ENCODE peak calls at places on chromosomes 5 and 9, in seven cellular contexts. One of them, this sample, is unnamed.

GRCh38 chr5:145915970-145916638 is 20.3 kb upstream of the SH3RF2 start:
- DNase-seq in mesenchymal stem cell: no peak
- DNase-seq in IMR-90: no peak
- DNase-seq in H9: no peak
- DNase-seq in fibroblast of lung: no peak
- DNase-seq in hepatocyte: no peak
- DNase-seq in mesendoderm: no peak
- DNase-seq in this sample: no peak

GRCh38 chr9:131500939-131501541 is 1.7 kb upstream of the POMT1 start:
- DNase-seq in mesenchymal stem cell: peak
- DNase-seq in H9: no peak
- DNase-seq in IMR-90: peak
- DNase-seq in hepatocyte: peak
- DNase-seq in mesendoderm: peak
- DNase-seq in fibroblast of lung: peak
- DNase-seq in this sample: peak

GRCh38 chr9:13570521-13570974 is 291.1 kb upstream of the MPDZ start:
- DNase-seq in H9: no peak
- DNase-seq in mesendoderm: no peak
- DNase-seq in hepatocyte: no peak
- DNase-seq in mesenchymal stem cell: no peak
- DNase-seq in IMR-90: no peak
- DNase-seq in fibroblast of lung: no peak
- DNase-seq in this sample: no peak

GRCh38 chr9:77834898-77835505 is 186.9 kb upstream of the GNA14 start:
- DNase-seq in fibroblast of lung: peak
- DNase-seq in H9: no peak
- DNase-seq in mesendoderm: no peak
- DNase-seq in hepatocyte: no peak
- DNase-seq in mesenchymal stem cell: no peak
- DNase-seq in IMR-90: no peak
- DNase-seq in this sample: peak

GRCh38 chr5:91182763-91183162 is 200.4 kb downstream of the ARRDC3 start:
- DNase-seq in mesenchymal stem cell: no peak
- DNase-seq in mesendoderm: peak
- DNase-seq in fibroblast of lung: no peak
- DNase-seq in H9: no peak
- DNase-seq in hepatocyte: no peak
- DNase-seq in IMR-90: no peak
- DNase-seq in this sample: no peak

GRCh38 chr9:131441441-131441840 is 47.6 kb downstream of the PRRC2B start:
- DNase-seq in H9: no peak
- DNase-seq in fibroblast of lung: no peak
- DNase-seq in hepatocyte: no peak
- DNase-seq in mesenchymal stem cell: no peak
- DNase-seq in mesendoderm: no peak
- DNase-seq in IMR-90: no peak
- DNase-seq in this sample: no peak

GRCh38 chr5:1523793-1524480 is at the start of gene LPCAT1:
- DNase-seq in fibroblast of lung: peak
- DNase-seq in mesendoderm: peak
- DNase-seq in hepatocyte: peak
- DNase-seq in H9: peak
- DNase-seq in mesenchymal stem cell: peak
- DNase-seq in IMR-90: peak
- DNase-seq in this sample: peak

GRCh38 chr5:74320526-74320925 is 320.0 kb downstream of the ENC1 start:
- DNase-seq in IMR-90: no peak
- DNase-seq in hepatocyte: no peak
- DNase-seq in H9: no peak
- DNase-seq in mesenchymal stem cell: no peak
- DNase-seq in mesendoderm: no peak
- DNase-seq in fibroblast of lung: no peak
- DNase-seq in this sample: no peak

GRCh38 chr9:77883846-77884771 is 147.5 kb downstream of the GNAQ start:
- DNase-seq in mesendoderm: peak
- DNase-seq in mesenchymal stem cell: peak
- DNase-seq in hepatocyte: no peak
- DNase-seq in IMR-90: peak
- DNase-seq in fibroblast of lung: peak
- DNase-seq in H9: no peak
- DNase-seq in this sample: peak

GRCh38 chr5:121144764-121145163 is 680.7 kb downstream of the PRR16 start:
- DNase-seq in hepatocyte: no peak
- DNase-seq in IMR-90: peak
- DNase-seq in H9: no peak
- DNase-seq in mesenchymal stem cell: peak
- DNase-seq in mesendoderm: peak
- DNase-seq in fibroblast of lung: peak
- DNase-seq in this sample: peak

GRCh38 chr9:109469646-109470358 is 28.3 kb downstream of the PTPN3 start:
- DNase-seq in mesenchymal stem cell: peak
- DNase-seq in hepatocyte: peak
- DNase-seq in fibroblast of lung: peak
- DNase-seq in H9: peak
- DNase-seq in mesendoderm: peak
- DNase-seq in IMR-90: peak
- DNase-seq in this sample: peak

DNA sequence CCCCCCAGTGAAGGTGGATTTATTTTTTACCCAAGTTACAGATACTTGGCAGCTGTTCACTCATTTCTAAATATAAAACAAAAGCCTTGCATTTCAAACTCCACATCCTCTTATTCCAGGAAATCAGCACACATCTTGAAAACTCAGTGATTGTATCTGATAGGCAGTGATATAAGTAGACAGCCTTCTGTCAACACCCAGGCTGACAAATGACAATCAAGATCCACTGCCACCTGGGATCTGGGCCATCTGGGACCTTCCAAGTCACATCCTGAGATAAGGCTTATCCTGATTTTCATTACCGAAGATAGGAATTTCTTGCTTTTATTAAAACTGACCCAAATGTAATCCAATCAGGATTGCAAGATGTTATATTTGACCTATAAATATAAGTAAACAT is 201.3 kb upstream of the PUM3 start:
- DNase-seq in mesendoderm: peak
- DNase-seq in fibroblast of lung: no peak
- DNase-seq in H9: no peak
- DNase-seq in IMR-90: no peak
- DNase-seq in mesenchymal stem cell: no peak
- DNase-seq in hepatocyte: no peak
- DNase-seq in this sample: no peak
- H3K4me2 ChIP-seq in mesendoderm: no peak
- H3K4me2 ChIP-seq in fibroblast of lung: no peak
- H3K4me2 ChIP-seq in H9: no peak
- H3K4me2 ChIP-seq in IMR-90: no peak
- H3K4me2 ChIP-seq in mesenchymal stem cell: no peak
- H3K4me2 ChIP-seq in hepatocyte: no peak
- H3K4me2 ChIP-seq in this sample: no peak

GRCh38 chr9:35164711-35165110 is 2.9 kb downstream of the UNC13B start:
- DNase-seq in mesendoderm: no peak
- DNase-seq in mesenchymal stem cell: peak
- DNase-seq in H9: no peak
- DNase-seq in hepatocyte: no peak
- DNase-seq in IMR-90: peak
- DNase-seq in fibroblast of lung: peak
- DNase-seq in this sample: peak
- H3K4me2 ChIP-seq in mesendoderm: no peak
- H3K4me2 ChIP-seq in mesenchymal stem cell: no peak
- H3K4me2 ChIP-seq in H9: no peak
- H3K4me2 ChIP-seq in hepatocyte: no peak
- H3K4me2 ChIP-seq in IMR-90: peak
- H3K4me2 ChIP-seq in fibroblast of lung: no peak
- H3K4me2 ChIP-seq in this sample: peak

GRCh38 chr5:14743601-14744295 is 79.2 kb downstream of the OTULIN start:
- DNase-seq in IMR-90: peak
- DNase-seq in H9: no peak
- DNase-seq in mesenchymal stem cell: no peak
- DNase-seq in mesendoderm: no peak
- DNase-seq in fibroblast of lung: peak
- DNase-seq in hepatocyte: no peak
- DNase-seq in this sample: peak
- H3K4me2 ChIP-seq in IMR-90: no peak
- H3K4me2 ChIP-seq in H9: no peak
- H3K4me2 ChIP-seq in mesenchymal stem cell: no peak
- H3K4me2 ChIP-seq in mesendoderm: no peak
- H3K4me2 ChIP-seq in fibroblast of lung: no peak
- H3K4me2 ChIP-seq in hepatocyte: no peak
- H3K4me2 ChIP-seq in this sample: peak

DNA sequence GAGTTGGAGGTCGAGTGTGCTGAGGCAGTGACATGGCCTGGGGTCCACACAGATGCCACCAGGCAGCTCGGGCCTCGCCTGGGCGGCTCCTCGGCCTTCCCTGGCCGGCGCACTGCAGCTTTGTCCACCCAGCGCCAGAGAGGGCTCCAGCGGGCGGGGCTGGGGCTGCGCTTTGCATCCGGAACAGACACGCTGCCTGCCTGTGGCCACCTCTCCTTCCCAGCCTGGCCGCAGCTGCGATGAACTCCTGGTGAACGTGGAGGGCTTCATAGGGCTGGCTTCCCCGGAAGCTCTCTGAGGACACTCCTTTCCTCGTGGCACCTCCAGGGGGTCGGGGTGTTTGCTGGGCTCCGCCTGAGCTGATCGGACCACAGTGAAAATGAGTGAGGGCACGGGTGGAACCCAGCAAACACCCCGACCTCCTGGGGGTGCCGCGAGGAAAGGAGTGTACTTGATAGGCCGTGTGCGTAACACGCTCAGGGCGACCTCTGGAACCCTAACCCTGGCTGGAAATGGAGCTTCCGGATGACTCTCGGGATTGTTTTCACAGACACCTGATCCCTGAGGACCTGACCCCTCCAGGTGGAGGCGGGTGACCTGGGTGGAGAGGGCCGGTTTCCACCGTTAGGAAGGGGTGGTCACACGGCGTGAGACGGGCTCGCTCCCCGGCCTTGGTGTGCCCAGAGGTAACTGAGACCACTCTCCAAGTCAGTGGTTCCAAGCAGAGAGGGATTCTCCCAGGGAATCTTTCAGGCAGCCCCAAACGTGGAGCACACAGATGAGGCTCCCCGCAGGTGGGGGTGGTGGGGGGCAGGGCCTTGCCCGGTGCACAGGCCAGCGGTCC is 31.8 kb upstream of the RXRA start:
- DNase-seq in hepatocyte: no peak
- DNase-seq in mesenchymal stem cell: no peak
- DNase-seq in mesendoderm: no peak
- DNase-seq in fibroblast of lung: peak
- DNase-seq in H9: no peak
- DNase-seq in IMR-90: no peak
- DNase-seq in this sample: no peak
- H3K4me2 ChIP-seq in hepatocyte: peak
- H3K4me2 ChIP-seq in mesenchymal stem cell: no peak
- H3K4me2 ChIP-seq in mesendoderm: no peak
- H3K4me2 ChIP-seq in fibroblast of lung: peak
- H3K4me2 ChIP-seq in H9: no peak
- H3K4me2 ChIP-seq in IMR-90: no peak
- H3K4me2 ChIP-seq in this sample: peak

GRCh38 chr5:125065114-125065513 is 318.7 kb upstream of the ZNF608 start:
- DNase-seq in IMR-90: no peak
- DNase-seq in mesendoderm: no peak
- DNase-seq in hepatocyte: no peak
- DNase-seq in mesenchymal stem cell: no peak
- DNase-seq in H9: no peak
- DNase-seq in fibroblast of lung: peak
- DNase-seq in this sample: peak
- H3K4me2 ChIP-seq in IMR-90: no peak
- H3K4me2 ChIP-seq in mesendoderm: no peak
- H3K4me2 ChIP-seq in hepatocyte: no peak
- H3K4me2 ChIP-seq in mesenchymal stem cell: no peak
- H3K4me2 ChIP-seq in H9: no peak
- H3K4me2 ChIP-seq in fibroblast of lung: no peak
- H3K4me2 ChIP-seq in this sample: peak

GRCh38 chr9:103997861-103998370 is 96.2 kb upstream of the SMC2 start:
- DNase-seq in mesenchymal stem cell: no peak
- DNase-seq in H9: no peak
- DNase-seq in hepatocyte: no peak
- DNase-seq in fibroblast of lung: no peak
- DNase-seq in IMR-90: no peak
- DNase-seq in mesendoderm: no peak
- DNase-seq in this sample: no peak

DNA sequence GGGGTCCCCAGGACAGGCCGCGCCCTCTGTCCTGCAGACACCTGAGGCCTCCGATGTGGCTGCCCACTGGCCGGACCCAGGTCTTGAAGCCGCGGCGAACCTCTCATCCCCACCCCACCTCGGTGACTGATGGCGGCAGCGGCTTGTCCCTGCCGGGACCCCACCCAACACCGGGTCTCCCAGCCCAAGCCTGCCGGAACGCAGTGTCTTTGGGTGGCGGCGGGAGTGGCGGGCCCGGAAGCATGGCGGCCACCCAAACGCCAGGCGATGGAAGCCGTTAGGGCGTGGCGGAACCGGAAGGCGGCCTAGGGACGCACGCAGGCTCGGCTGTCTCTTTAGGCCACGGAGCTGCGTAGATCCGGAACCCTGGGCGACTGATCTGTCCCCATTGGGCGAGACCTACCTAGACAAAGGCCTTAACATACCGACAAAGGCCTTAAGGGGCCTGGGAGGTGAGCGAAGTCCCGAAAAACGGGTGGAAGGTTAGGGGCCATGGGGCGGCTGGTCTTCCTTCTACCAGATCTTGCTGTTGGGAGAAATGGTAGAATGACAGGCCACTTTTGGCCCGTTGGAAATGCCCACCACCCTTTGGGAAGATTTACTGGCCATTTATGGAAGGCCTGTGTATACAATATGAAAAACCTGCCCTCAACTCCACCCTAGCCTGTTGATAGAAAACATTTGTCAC is 94.6 kb upstream of the SMC2 start:
- DNase-seq in fibroblast of lung: no peak
- DNase-seq in hepatocyte: no peak
- DNase-seq in H9: no peak
- DNase-seq in mesendoderm: no peak
- DNase-seq in mesenchymal stem cell: no peak
- DNase-seq in IMR-90: no peak
- DNase-seq in this sample: no peak
- H3K4me2 ChIP-seq in fibroblast of lung: no peak
- H3K4me2 ChIP-seq in hepatocyte: no peak
- H3K4me2 ChIP-seq in H9: no peak
- H3K4me2 ChIP-seq in mesendoderm: no peak
- H3K4me2 ChIP-seq in mesenchymal stem cell: no peak
- H3K4me2 ChIP-seq in IMR-90: no peak
- H3K4me2 ChIP-seq in this sample: no peak

DNA sequence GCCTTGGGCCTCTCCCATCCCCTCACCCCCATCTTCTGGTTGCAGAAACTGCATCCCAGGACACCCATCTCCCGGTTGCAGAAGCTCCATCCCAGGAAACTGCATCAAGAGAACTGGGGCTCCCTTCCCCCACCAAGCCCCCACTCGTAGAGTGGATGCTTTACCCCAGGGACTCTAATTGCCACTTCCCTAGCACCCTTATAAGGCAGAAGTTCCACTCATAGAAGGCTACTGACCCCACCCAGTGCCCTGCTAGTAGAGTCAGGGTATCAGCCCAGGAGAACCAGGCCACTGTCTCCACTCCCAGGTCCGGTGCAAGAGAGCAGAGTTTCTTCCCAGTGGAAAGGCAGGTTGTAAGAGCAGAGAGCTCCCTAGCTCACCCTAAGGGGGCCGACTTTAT is 12.2 kb upstream of the SYK start:
- DNase-seq in fibroblast of lung: no peak
- DNase-seq in mesenchymal stem cell: no peak
- DNase-seq in mesendoderm: no peak
- DNase-seq in H9: no peak
- DNase-seq in hepatocyte: no peak
- DNase-seq in IMR-90: no peak
- DNase-seq in this sample: no peak
- H3K4me2 ChIP-seq in fibroblast of lung: no peak
- H3K4me2 ChIP-seq in mesenchymal stem cell: no peak
- H3K4me2 ChIP-seq in mesendoderm: no peak
- H3K4me2 ChIP-seq in H9: no peak
- H3K4me2 ChIP-seq in hepatocyte: no peak
- H3K4me2 ChIP-seq in IMR-90: no peak
- H3K4me2 ChIP-seq in this sample: no peak

GRCh38 chr5:109345699-109346098 is 64.1 kb downstream of the PJA2 start:
- DNase-seq in IMR-90: no peak
- DNase-seq in fibroblast of lung: no peak
- DNase-seq in H9: no peak
- DNase-seq in mesendoderm: no peak
- DNase-seq in mesenchymal stem cell: no peak
- DNase-seq in hepatocyte: no peak
- DNase-seq in this sample: no peak
- H3K4me2 ChIP-seq in IMR-90: no peak
- H3K4me2 ChIP-seq in fibroblast of lung: no peak
- H3K4me2 ChIP-seq in H9: no peak
- H3K4me2 ChIP-seq in mesendoderm: no peak
- H3K4me2 ChIP-seq in mesenchymal stem cell: no peak
- H3K4me2 ChIP-seq in hepatocyte: no peak
- H3K4me2 ChIP-seq in this sample: no peak

This sample was measured in astrocyte.